ENCODE peak calls at places on chromosomes 1 and 21, in five cellular contexts. A, F, G, N and I are unnamed samples.

GRCh38 chr1:243745361-243745760 is 104.7 kb downstream of the AKT3 start:
- DNase-seq in A (no peak), F (peak), G (peak), N (no peak), I (no peak)

GRCh38 chr1:154325583-154326545 is 539 bp downstream of the ATP8B2 start:
- DNase-seq in A (peak), F (peak), G (peak), N (peak), I (peak)

GRCh38 chr1:22763479-22764200 is 53.0 kb downstream of the EPHB2 start:
- DNase-seq in A (no peak), F (no peak), G (no peak), N (no peak), I (no peak)

GRCh38 chr1:207974146-207974545 is 63.2 kb upstream of the CD34 start:
- DNase-seq in A (no peak), F (no peak), G (no peak), N (no peak), I (no peak)

GRCh38 chr1:165914136-165914798 is 86.9 kb downstream of the UCK2 start:
- DNase-seq in A (peak), F (peak), G (peak), N (peak), I (no peak)

GRCh38 chr1:153541641-153542569 is 1.2 kb upstream of the S100A5 start:
- DNase-seq in A (no peak), F (no peak), G (no peak), N (no peak), I (no peak)

GRCh38 chr1:190649553-190649952 is 171.9 kb upstream of the BRINP3 start:
- DNase-seq in A (no peak), F (no peak), G (no peak), N (no peak), I (no peak)

GRCh38 chr1:53001128-53001527 is 60.9 kb upstream of the PODN start:
- DNase-seq in A (no peak), F (no peak), G (no peak), N (no peak), I (no peak)

GRCh38 chr21:14734191-14734590 is 188.1 kb upstream of the SAMSN1 start:
- DNase-seq in A (no peak), F (no peak), G (no peak), N (no peak), I (no peak)

GRCh38 chr1:23475134-23475628 is 8.8 kb downstream of the ASAP3 start:
- DNase-seq in A (no peak), F (peak), G (peak), N (no peak), I (no peak)

GRCh38 chr21:34022557-34023335 is 50.6 kb upstream of the MRPS6 start:
- DNase-seq in A (no peak), F (no peak), G (no peak), N (no peak), I (no peak)

GRCh38 chr1:37476087-37476452 is 1.7 kb downstream of the ZC3H12A start:
- DNase-seq in A (no peak), F (no peak), G (no peak), N (no peak), I (no peak)

GRCh38 chr1:199283814-199284213 is 645.0 kb downstream of the PTPRC start:
- DNase-seq in A (no peak), F (no peak), G (no peak), N (no peak), I (no peak)

GRCh38 chr1:24944318-24944717 is 14.2 kb upstream of the RUNX3 start:
- DNase-seq in A (no peak), F (no peak), G (no peak), N (no peak), I (no peak)

GRCh38 chr1:25651824-25652741 is 35.5 kb downstream of the MAN1C1 start:
- DNase-seq in A (no peak), F (no peak), G (no peak), N (no peak), I (no peak)

GRCh38 chr1:224929335-224930237 is at the start of gene DNAH14:
- DNase-seq in A (peak), F (peak), G (peak), N (peak), I (peak)

GRCh38 chr1:235736263-235736662 is 86.7 kb upstream of the GNG4 start:
- DNase-seq in A (no peak), F (no peak), G (no peak), N (no peak), I (no peak)

GRCh38 chr1:10860218-10860617 is 63.8 kb upstream of the CASZ1 start:
- DNase-seq in A (no peak), F (no peak), G (no peak), N (no peak), I (no peak)

GRCh38 chr1:42941640-42942330 is 16.9 kb downstream of the SLC2A1 start:
- DNase-seq in A (peak), F (peak), G (peak), N (peak), I (peak)

GRCh38 chr1:119743308-119743707 is 25.4 kb downstream of the HMGCS2 start:
- DNase-seq in A (no peak), F (no peak), G (peak), N (no peak), I (no peak)

GRCh38 chr1:89594096-89594740 is 38.7 kb upstream of the LRRC8C start:
- DNase-seq in A (no peak), F (no peak), G (peak), N (no peak), I (no peak)

GRCh38 chr1:32810358-32810757 is 6.8 kb downstream of the YARS1 start:
- DNase-seq in A (no peak), F (no peak), G (no peak), N (no peak), I (no peak)

GRCh38 chr1:63624911-63625310 is 31.7 kb downstream of the PGM1 start:
- DNase-seq in A (no peak), F (peak), G (peak), N (no peak), I (no peak)

GRCh38 chr21:42913461-42913860 is 12.0 kb downstream of the ERVH48-1 start:
- DNase-seq in A (no peak), F (no peak), G (no peak), N (no peak), I (no peak)

GRCh38 chr1:7831458-7831857 is 21.4 kb downstream of the UTS2 start:
- DNase-seq in A (no peak), F (no peak), G (no peak), N (no peak), I (no peak)

GRCh38 chr1:219433471-219434131 is 179.3 kb downstream of the ZC3H11B start:
- DNase-seq in A (no peak), F (no peak), G (no peak), N (peak), I (no peak)

GRCh38 chr1:95475686-95476457 is 241.9 kb downstream of the RWDD3 start:
- DNase-seq in A (no peak), F (no peak), G (no peak), N (no peak), I (no peak)

GRCh38 chr1:201813226-201813625 is 15.7 kb upstream of the IPO9 start:
- DNase-seq in A (no peak), F (no peak), G (no peak), N (no peak), I (no peak)

GRCh38 chr21:31730687-31731111 is 1.2 kb downstream of the SCAF4 start:
- DNase-seq in A (no peak), F (no peak), G (no peak), N (no peak), I (no peak)

GRCh38 chr1:32538887-32539583 is at the start of gene ZBTB8A:
- DNase-seq in A (peak), F (peak), G (peak), N (peak), I (no peak)

GRCh38 chr1:240341365-240342250 is 249.9 kb downstream of the FMN2 start:
- DNase-seq in A (no peak), F (no peak), G (no peak), N (no peak), I (no peak)

GRCh38 chr1:3858231-3858981 is 1.1 kb downstream of the DFFB start:
- DNase-seq in A (peak), F (peak), G (peak), N (peak), I (peak)

GRCh38 chr1:204435886-204436271 is 24.3 kb upstream of the PPP1R15B start:
- DNase-seq in A (no peak), F (no peak), G (no peak), N (no peak), I (no peak)

GRCh38 chr1:6485140-6485936 is 6.1 kb downstream of the PLEKHG5 start:
- DNase-seq in A (no peak), F (no peak), G (no peak), N (no peak), I (no peak)

GRCh38 chr1:230313453-230314141 is 112.5 kb downstream of the PGBD5 start:
- DNase-seq in A (no peak), F (no peak), G (no peak), N (no peak), I (no peak)

GRCh38 chr1:88741413-88741812 is 57.3 kb downstream of the PKN2 start:
- DNase-seq in A (no peak), F (peak), G (peak), N (no peak), I (no peak)

GRCh38 chr1:42740756-42741580 is 932 bp upstream of the CLDN19 start:
- DNase-seq in A (no peak), F (no peak), G (no peak), N (no peak), I (no peak)

GRCh38 chr1:2375246-2375922 is 16.0 kb downstream of the MORN1 start:
- DNase-seq in A (no peak), F (no peak), G (no peak), N (no peak), I (peak)

GRCh38 chr1:2377751-2378440 is 13.5 kb downstream of the MORN1 start:
- DNase-seq in A (no peak), F (no peak), G (no peak), N (no peak), I (no peak)

GRCh38 chr1:2375923-2376260 is 15.5 kb downstream of the MORN1 start:
- DNase-seq in A (no peak), F (no peak), G (no peak), N (no peak), I (no peak)

GRCh38 chr1:2376931-2377672 is 14.3 kb downstream of the MORN1 start:
- DNase-seq in A (no peak), F (no peak), G (no peak), N (no peak), I (no peak)

DNA sequence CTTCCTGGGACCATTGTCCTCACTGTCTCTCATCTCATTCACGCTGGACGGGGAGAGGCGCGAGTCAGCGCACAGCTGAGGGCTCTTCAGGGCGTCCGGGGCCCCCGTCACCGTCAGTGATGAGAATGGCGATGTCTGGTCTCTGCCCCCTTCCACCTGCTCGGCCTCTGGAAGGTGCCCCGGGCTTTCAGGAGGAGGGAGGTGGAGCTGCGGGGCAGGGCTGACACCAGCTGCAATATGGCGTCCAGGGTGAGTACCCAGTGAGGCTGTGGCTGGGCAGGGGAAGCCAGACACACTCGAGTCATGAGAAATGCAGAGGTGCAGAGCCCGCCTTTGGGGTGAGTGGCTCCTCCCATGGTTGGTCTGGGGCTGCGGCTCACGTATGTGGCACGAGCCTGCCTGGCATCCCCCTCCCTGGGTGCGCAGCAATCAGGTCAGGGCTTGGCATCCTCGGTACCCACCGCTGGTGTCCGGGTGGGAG is 15.1 kb downstream of the MORN1 start:
- DNase-seq in A (no peak), F (no peak), G (no peak), N (no peak), I (no peak)
- H3K27ac ChIP-seq in A (no peak), F (no peak), G (no peak), N (no peak), I (no peak)

GRCh38 chr1:176735201-176735600 is 272.2 kb downstream of the PAPPA2 start:
- DNase-seq in A (no peak), F (no peak), G (no peak), N (no peak), I (no peak)
- H3K4me3 ChIP-seq in A (no peak), F (no peak), G (no peak), N (no peak), I (no peak)

GRCh38 chr1:85282424-85282823 is 6.0 kb upstream of the BCL10 start:
- DNase-seq in A (no peak), F (no peak), G (no peak), N (no peak), I (no peak)
- TF ChIP-seq CTCF in A (no peak), F (peak), G (no peak), N (no peak), I (no peak)

GRCh38 chr1:193185861-193186714 is at the start of gene B3GALT2:
- DNase-seq in A (no peak), F (peak), G (peak), N (peak), I (no peak)
- H3K27ac ChIP-seq in A (peak), F (peak), G (peak), N (peak), I (peak)

GRCh38 chr1:87202922-87203655 is 125.6 kb upstream of the LMO4 start:
- DNase-seq in A (no peak), F (no peak), G (no peak), N (no peak), I (no peak)
- H3K4me3 ChIP-seq in A (no peak), F (no peak), G (no peak), N (no peak), I (no peak)

DNA sequence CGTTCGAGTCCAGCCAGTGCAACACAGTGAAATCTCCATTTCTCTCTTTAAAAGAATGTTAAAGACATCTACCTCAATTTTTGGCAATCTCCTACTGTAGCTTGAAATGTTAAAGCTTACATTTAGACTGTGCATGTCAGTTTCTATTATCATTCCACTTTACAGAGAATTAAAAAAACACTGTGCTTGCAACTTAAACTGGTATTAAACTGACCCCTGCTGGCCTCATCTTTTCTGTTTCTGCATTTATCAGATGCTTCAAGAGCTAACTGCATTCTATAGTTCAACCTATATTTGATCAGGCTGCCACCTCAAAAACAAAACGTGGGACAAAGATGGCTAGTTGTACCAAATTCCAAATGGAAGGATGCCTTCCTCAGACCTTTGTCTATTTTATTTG is 226.5 kb downstream of the SMYD3 start:
- DNase-seq in A (no peak), F (peak), G (peak), N (no peak), I (no peak)
- TF ChIP-seq CTCF in A (no peak), F (peak), G (peak), N (no peak), I (no peak)

GRCh38 chr1:26829214-26829911 is 2.9 kb downstream of the ZDHHC18 start:
- DNase-seq in A (no peak), F (no peak), G (no peak), N (no peak), I (no peak)

GRCh38 chr1:26827663-26828062 is 1.2 kb downstream of the ZDHHC18 start:
- DNase-seq in A (no peak), F (no peak), G (no peak), N (no peak), I (no peak)

GRCh38 chr1:26826261-26827201 is at the start of gene ZDHHC18:
- DNase-seq in A (peak), F (peak), G (peak), N (peak), I (peak)

GRCh38 chr1:26828352-26829093 is 2.0 kb downstream of the ZDHHC18 start:
- DNase-seq in A (peak), F (no peak), G (no peak), N (no peak), I (peak)

GRCh38 chr1:26827205-26827604 is 717 bp downstream of the ZDHHC18 start:
- DNase-seq in A (no peak), F (no peak), G (no peak), N (no peak), I (no peak)
- H3K27ac ChIP-seq in A (peak), F (no peak), G (no peak), N (no peak), I (peak)

GRCh38 chr1:41330588-41331545 is 30.4 kb upstream of the FOXO6 start:
- DNase-seq in A (no peak), F (no peak), G (no peak), N (no peak), I (no peak)
- H3K4me3 ChIP-seq in A (no peak), F (no peak), G (no peak), N (no peak), I (no peak)